ENCODE peak calls at places on chromosomes 12 and 14, in eight cellular contexts. I, S, J, W, Q, U, G and O are unnamed samples.

GRCh38 chr12:2944401-2945047 is 14.7 kb upstream of the TEAD4 start:
- DNase-seq in I (peak), J (no peak), S (peak), W (peak), U (peak), Q (no peak), G (peak), O (no peak)

GRCh38 chr12:108374596-108375320 is 35.6 kb upstream of the CMKLR1 start:
- DNase-seq in J (no peak), I (no peak), U (no peak), Q (no peak), G (no peak), W (no peak), S (no peak), O (no peak)

GRCh38 chr14:57930241-57930975 is 64.5 kb upstream of the SLC35F4 start:
- DNase-seq in W (no peak), S (no peak), Q (no peak), U (no peak), G (no peak), J (no peak), I (no peak), O (no peak)

GRCh38 chr12:15728118-15728598 is 61.0 kb downstream of the EPS8 start:
- DNase-seq in S (peak), Q (no peak), G (peak), U (no peak), J (no peak), I (peak), W (no peak), O (no peak)

GRCh38 chr12:94954029-94954685 is 49.3 kb downstream of the NDUFA12 start:
- DNase-seq in G (peak), I (peak), Q (peak), J (no peak), S (peak), W (no peak), U (no peak), O (no peak)

GRCh38 chr12:110563702-110564470 is 19.2 kb downstream of the PPTC7 start:
- DNase-seq in U (no peak), S (peak), I (no peak), J (no peak), G (peak), Q (peak), W (no peak), O (no peak)

GRCh38 chr12:132414634-132415340 is 75.2 kb upstream of the FBRSL1 start:
- DNase-seq in Q (peak), U (peak), G (peak), S (peak), W (peak), J (peak), I (peak), O (no peak)

GRCh38 chr12:77239617-77240016 is 174.2 kb upstream of the E2F7 start:
- DNase-seq in Q (no peak), G (no peak), J (no peak), S (no peak), I (no peak), U (no peak), W (no peak), O (no peak)

GRCh38 chr12:4653257-4653656 is 4.3 kb downstream of the NDUFA9 start:
- DNase-seq in Q (no peak), I (no peak), S (no peak), W (no peak), G (peak), U (no peak), J (peak), O (no peak)

GRCh38 chr14:67583711-67584644 is 16.1 kb downstream of the PIGH start:
- DNase-seq in G (peak), S (peak), J (no peak), U (peak), I (peak), W (peak), Q (no peak), O (no peak)

GRCh38 chr12:109500406-109501185 is 23.2 kb downstream of the UBE3B start:
- DNase-seq in I (no peak), W (no peak), G (no peak), S (no peak), U (no peak), J (no peak), Q (no peak), O (no peak)

GRCh38 chr12:109953656-109954055 is 42.5 kb downstream of the GIT2 start:
- DNase-seq in S (no peak), W (no peak), Q (no peak), G (no peak), U (no peak), J (no peak), I (no peak), O (no peak)

GRCh38 chr12:42020226-42020625 is 124.4 kb downstream of the GXYLT1 start:
- DNase-seq in G (no peak), W (no peak), J (no peak), Q (no peak), U (no peak), S (no peak), I (no peak), O (no peak)

GRCh38 chr12:65415826-65416225 is 137.3 kb downstream of the MSRB3 start:
- DNase-seq in W (no peak), S (no peak), J (no peak), G (no peak), Q (no peak), U (no peak), I (no peak), O (no peak)

DNA sequence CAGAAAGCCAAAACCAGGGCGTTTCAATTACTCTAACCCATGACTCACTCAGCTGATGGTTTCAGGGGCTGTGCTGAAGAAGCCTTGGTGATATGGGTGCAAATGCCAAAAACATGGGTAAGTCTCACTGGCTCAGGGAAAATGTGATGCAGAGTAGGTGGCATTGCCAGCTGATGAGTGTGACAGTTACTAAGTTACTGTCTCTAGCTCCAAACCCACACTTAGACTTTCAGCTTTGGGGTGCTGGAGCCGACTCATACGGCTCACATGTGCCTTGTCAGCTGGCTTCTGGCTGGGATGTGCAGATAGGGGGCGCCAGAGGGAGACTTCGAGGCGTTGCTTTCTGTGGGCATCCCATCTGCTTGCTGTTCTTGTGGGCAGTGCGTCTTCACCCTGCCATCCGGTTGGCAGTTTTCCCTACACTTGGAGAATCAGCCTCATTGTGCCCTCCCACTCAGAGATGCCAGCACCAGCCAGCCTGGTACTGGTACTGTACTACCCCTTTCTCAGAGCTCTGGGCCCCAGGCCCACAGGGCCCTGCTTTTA is 11.1 kb upstream of the KRT7 start:
- DNase-seq in U (peak), S (no peak), Q (no peak), G (no peak), I (peak), W (peak), J (peak), O (no peak)
- TF ChIP-seq CTCF in U (peak), S (peak), Q (peak), G (peak), I (peak), W (peak), J (peak), O (peak)

GRCh38 chr12:102726686-102727085 is 190.4 kb downstream of the PAH start:
- DNase-seq in I (no peak), W (no peak), Q (no peak), U (no peak), J (no peak), G (no peak), S (no peak), O (no peak)

GRCh38 chr12:102728506-102729242 is 188.4 kb downstream of the PAH start:
- DNase-seq in Q (no peak), I (no peak), S (no peak), U (peak), G (no peak), W (no peak), J (no peak), O (no peak)

GRCh38 chr12:102735104-102735503 is 181.9 kb downstream of the PAH start:
- DNase-seq in Q (no peak), G (no peak), U (peak), W (no peak), I (no peak), J (no peak), S (no peak), O (no peak)

GRCh38 chr12:102736328-102736727 is 180.7 kb downstream of the PAH start:
- DNase-seq in J (no peak), W (no peak), Q (no peak), U (no peak), G (no peak), S (no peak), I (no peak), O (no peak)

GRCh38 chr12:102730996-102731395 is 186.0 kb downstream of the PAH start:
- DNase-seq in W (no peak), I (no peak), U (no peak), Q (no peak), S (no peak), G (no peak), J (no peak), O (no peak)
- TF ChIP-seq CTCF in W (no peak), I (no peak), U (no peak), Q (no peak), S (no peak), G (no peak), J (no peak), O (no peak)

GRCh38 chr14:96264200-96264553 is 8.2 kb downstream of the BDKRB1 start:
- DNase-seq in S (no peak), J (no peak), Q (no peak), I (no peak), G (no peak), W (no peak), U (no peak), O (no peak)

GRCh38 chr14:96267336-96267735 is 11.3 kb downstream of the BDKRB1 start:
- DNase-seq in S (peak), J (no peak), G (peak), I (no peak), Q (no peak), U (no peak), W (no peak), O (no peak)

GRCh38 chr14:96265387-96265786 is 9.4 kb downstream of the BDKRB1 start:
- DNase-seq in W (no peak), G (no peak), S (no peak), U (no peak), I (no peak), Q (no peak), J (no peak), O (no peak)

GRCh38 chr14:96263347-96264199 is 7.6 kb downstream of the BDKRB1 start:
- DNase-seq in G (no peak), S (no peak), Q (no peak), J (no peak), U (peak), I (no peak), W (no peak), O (no peak)

DNA sequence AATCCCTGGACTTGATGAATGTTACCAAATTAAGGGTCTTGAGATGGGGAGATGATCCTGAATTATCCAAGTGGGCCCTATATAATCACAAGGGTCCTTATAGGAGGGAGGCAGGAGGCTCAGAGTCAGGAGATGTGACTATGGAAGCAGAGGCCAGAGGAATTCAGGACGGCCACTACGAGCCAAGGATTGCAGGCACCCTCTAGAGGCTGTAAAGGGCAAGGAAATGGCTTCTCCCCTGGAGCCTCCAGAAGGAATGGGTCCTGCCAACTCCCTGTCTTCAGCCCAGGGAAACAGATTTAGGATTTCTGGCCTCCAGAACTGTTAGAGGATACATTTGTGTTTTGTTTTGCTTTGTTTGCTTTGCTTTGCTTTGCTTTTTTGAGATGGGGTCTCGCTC is 8.8 kb downstream of the BDKRB1 start:
- DNase-seq in G (peak), I (no peak), W (no peak), J (no peak), S (no peak), U (no peak), Q (no peak), O (no peak)
- TF ChIP-seq CTCF in G (peak), I (peak), W (no peak), J (peak), S (peak), U (no peak), Q (no peak), O (no peak)

GRCh38 chr12:26721800-26722199 is 111.2 kb downstream of the ITPR2 start:
- DNase-seq in S (no peak), G (no peak), Q (no peak), J (no peak), W (no peak), I (no peak), U (no peak), O (no peak)

GRCh38 chr12:26723379-26724308 is 109.3 kb downstream of the ITPR2 start:
- DNase-seq in Q (no peak), I (no peak), G (peak), J (no peak), W (no peak), S (peak), U (no peak), O (no peak)

GRCh38 chr12:26724309-26724702 is 108.7 kb downstream of the ITPR2 start:
- DNase-seq in W (no peak), I (no peak), U (no peak), S (no peak), Q (no peak), J (no peak), G (no peak), O (no peak)

GRCh38 chr12:26715232-26715631 is 117.8 kb downstream of the ITPR2 start:
- DNase-seq in Q (no peak), I (no peak), G (no peak), W (no peak), S (no peak), J (no peak), U (no peak), O (no peak)

GRCh38 chr12:26719852-26720251 is 113.1 kb downstream of the ITPR2 start:
- DNase-seq in G (no peak), S (no peak), I (no peak), U (no peak), Q (no peak), J (no peak), W (no peak), O (no peak)
- TF ChIP-seq CTCF in G (peak), S (peak), I (peak), U (no peak), Q (no peak), J (no peak), W (peak), O (no peak)

GRCh38 chr12:100401660-100402059 is 44.8 kb downstream of the SLC17A8 start:
- DNase-seq in J (no peak), G (peak), I (no peak), W (no peak), Q (no peak), S (peak), U (no peak), O (no peak)

GRCh38 chr12:100399095-100399494 is 42.2 kb downstream of the SLC17A8 start:
- DNase-seq in U (no peak), I (no peak), S (no peak), Q (no peak), G (no peak), W (no peak), J (no peak), O (no peak)

GRCh38 chr12:100403446-100403845 is 46.6 kb downstream of the SLC17A8 start:
- DNase-seq in G (peak), J (no peak), S (no peak), I (no peak), W (no peak), Q (no peak), U (no peak), O (no peak)

GRCh38 chr12:100404769-100405407 is 48.0 kb downstream of the SLC17A8 start:
- DNase-seq in W (peak), I (peak), S (peak), G (peak), Q (no peak), J (peak), U (peak), O (no peak)
- TF ChIP-seq CTCF in W (peak), I (peak), S (peak), G (peak), Q (no peak), J (peak), U (peak), O (no peak)

DNA sequence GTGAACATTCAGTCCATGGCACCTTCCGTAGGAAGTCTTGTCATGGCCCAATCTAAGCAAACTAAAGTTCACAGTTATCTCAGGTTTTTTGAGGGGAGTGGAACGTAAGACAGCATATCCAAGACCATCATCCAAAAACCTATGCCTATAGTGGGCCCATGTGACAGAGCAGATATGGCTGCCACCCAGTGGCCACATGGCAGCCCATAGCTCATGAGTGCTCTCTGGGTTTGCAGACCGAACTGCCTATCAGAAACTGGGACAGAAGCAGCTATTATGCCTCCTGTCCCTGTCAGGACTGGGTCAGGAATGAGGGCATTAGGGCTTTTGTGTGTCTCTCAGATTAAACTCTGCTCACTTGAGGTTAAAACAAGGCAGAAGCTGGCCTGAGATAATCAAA is 503.7 kb downstream of the NRXN3 start:
- DNase-seq in G (no peak), U (no peak), Q (no peak), I (no peak), J (no peak), S (no peak), W (no peak), O (no peak)
- TF ChIP-seq CTCF in G (no peak), U (no peak), Q (no peak), I (no peak), J (no peak), S (no peak), W (no peak), O (no peak)